ENCODE peak calls at places on chromosomes 16 and 17, in six cellular contexts. N, T, U, J, F and Y are unnamed samples.

GRCh38 chr17:82378741-82379021 is 7.1 kb downstream of the UTS2R start:
- DNase-seq in N (no peak), T (no peak), U (no peak), J (no peak), F (no peak), Y (no peak)

GRCh38 chr16:31678649-31679325 is 151.1 kb downstream of the AHSP start:
- DNase-seq in N (no peak), T (no peak), U (no peak), J (no peak), F (peak; percentile 88), Y (no peak)

GRCh38 chr17:35795007-35795870 is at the start of gene MMP28:
- DNase-seq in N (peak; percentile 86), T (no peak), U (peak; percentile 70), J (peak; percentile 82), F (no peak), Y (no peak)

GRCh38 chr16:70804153-70804728 is 3.3 kb upstream of the VAC14 start:
- DNase-seq in N (no peak), T (no peak), U (no peak), J (no peak), F (no peak), Y (no peak)

GRCh38 chr17:64983708-64984107 is 64.4 kb upstream of the LRRC37A3 start:
- DNase-seq in N (no peak), T (no peak), U (no peak), J (no peak), F (no peak), Y (no peak)

GRCh38 chr17:72361892-72362291 is 241.1 kb downstream of the SOX9 start:
- DNase-seq in N (no peak), T (no peak), U (no peak), J (no peak), F (no peak), Y (no peak)

GRCh38 chr16:30185141-30185682 is 1.8 kb downstream of the CORO1A start:
- DNase-seq in N (peak; percentile 61), T (no peak), U (no peak), J (peak; percentile 90), F (no peak), Y (no peak)

GRCh38 chr16:73878616-73879015 is 418.0 kb upstream of the PSMD7 start:
- DNase-seq in N (no peak), T (no peak), U (peak; percentile 27), J (no peak), F (peak; percentile 65), Y (no peak)

GRCh38 chr17:34243732-34244299 is 11.3 kb upstream of the CCL2 start:
- DNase-seq in N (no peak), T (no peak), U (no peak), J (no peak), F (no peak), Y (no peak)

GRCh38 chr17:4487820-4488716 is 10.6 kb upstream of the SPNS2 start:
- DNase-seq in N (no peak), T (no peak), U (no peak), J (no peak), F (no peak), Y (no peak)

GRCh38 chr17:65790241-65790640 is 228.8 kb upstream of the AXIN2 start:
- DNase-seq in N (no peak), T (no peak), U (no peak), J (no peak), F (no peak), Y (no peak)

GRCh38 chr17:67390646-67391480 is 13.8 kb downstream of the PITPNC1 start:
- DNase-seq in N (peak; percentile 78), T (no peak), U (peak; percentile 42), J (peak; percentile 80), F (peak; percentile 38), Y (no peak)

GRCh38 chr17:82981141-82981540 is 98.3 kb upstream of the METRNL start:
- DNase-seq in N (no peak), T (no peak), U (no peak), J (no peak), F (no peak), Y (no peak)

GRCh38 chr17:78879679-78880186 is 23.3 kb downstream of the CEP295NL start:
- DNase-seq in N (peak; percentile 88), T (peak; percentile 91), U (no peak), J (peak; percentile 87), F (peak; percentile 20), Y (peak; percentile 83)

GRCh38 chr17:49588726-49589555 is 13.3 kb downstream of the NXPH3 start:
- DNase-seq in N (no peak), T (no peak), U (no peak), J (no peak), F (no peak), Y (no peak)

GRCh38 chr16:17515421-17516210 is 44.9 kb upstream of the XYLT1 start:
- DNase-seq in N (no peak), T (no peak), U (no peak), J (no peak), F (no peak), Y (no peak)

GRCh38 chr16:4016648-4017047 is 99.6 kb downstream of the ADCY9 start:
- DNase-seq in N (no peak), T (no peak), U (no peak), J (no peak), F (no peak), Y (no peak)

GRCh38 chr17:29612094-29612403 is 10.7 kb downstream of the CORO6 start:
- DNase-seq in N (no peak), T (peak; percentile 41), U (no peak), J (no peak), F (no peak), Y (no peak)

GRCh38 chr17:57256708-57257112 is 387 bp downstream of the MSI2 start:
- DNase-seq in N (no peak), T (no peak), U (no peak), J (no peak), F (peak; percentile 42), Y (no peak)
- H3K4me3 ChIP-seq in N (peak overlapping the region; percentile 99), T (peak overlapping the region; percentile 95), U (peak overlapping the region; percentile 94), J (peak overlapping the region; percentile 70), F (peak overlapping the region; percentile 89), Y (peak overlapping the region; percentile 96)

GRCh38 chr17:75826561-75827290 is 17.5 kb downstream of the UNC13D start:
- DNase-seq in N (peak; percentile 51), T (no peak), U (no peak), J (peak; percentile 76), F (no peak), Y (no peak)
- H3K27ac ChIP-seq in N (peak overlapping the region; percentile 44), T (peak overlapping the region; percentile 57), U (no peak overlapping the region), J (peak overlapping the region; percentile 82), F (peak overlapping the region; percentile 68), Y (peak overlapping the region; percentile 68)

GRCh38 chr17:63928966-63929695 is 3.0 kb downstream of the CD79B start:
- DNase-seq in N (no peak), T (no peak), U (no peak), J (peak; percentile 74), F (no peak), Y (no peak)

GRCh38 chr17:63927464-63928171 is 4.5 kb downstream of the CD79B start:
- DNase-seq in N (no peak), T (no peak), U (no peak), J (peak; percentile 79), F (no peak), Y (no peak)

GRCh38 chr17:63928172-63928666 is 3.9 kb downstream of the CD79B start:
- DNase-seq in N (no peak), T (no peak), U (no peak), J (peak; percentile 73), F (no peak), Y (no peak)

GRCh38 chr17:63925615-63926014 is 6.5 kb downstream of the CD79B start:
- DNase-seq in N (no peak), T (no peak), U (no peak), J (peak; percentile 90), F (no peak), Y (no peak)

DNA sequence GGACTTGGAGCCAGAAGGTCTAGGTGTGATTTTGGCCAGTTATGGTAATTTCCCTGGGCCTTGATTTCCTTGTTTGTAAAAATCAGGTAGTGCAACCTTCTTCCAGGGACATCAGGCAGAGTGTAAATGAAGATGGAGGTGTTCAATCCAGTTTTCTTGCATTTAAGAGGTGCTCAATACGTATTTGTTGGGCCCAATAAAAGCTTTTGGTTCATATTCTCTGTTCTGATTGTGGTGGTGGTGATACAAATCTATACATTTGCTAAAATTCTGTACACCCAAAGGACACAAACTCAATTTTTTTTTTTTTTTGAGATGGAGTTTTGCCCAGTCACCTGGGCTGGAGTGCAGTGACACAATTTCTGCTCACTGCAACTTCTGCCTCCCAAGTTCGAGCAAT is 6.0 kb downstream of the CD79B start:
- DNase-seq in N (no peak), T (no peak), U (no peak), J (no peak), F (no peak), Y (no peak)
- H3K4me3 ChIP-seq in N (no peak overlapping the region), T (no peak overlapping the region), U (no peak overlapping the region), J (no peak overlapping the region), F (no peak overlapping the region), Y (no peak overlapping the region)

DNA sequence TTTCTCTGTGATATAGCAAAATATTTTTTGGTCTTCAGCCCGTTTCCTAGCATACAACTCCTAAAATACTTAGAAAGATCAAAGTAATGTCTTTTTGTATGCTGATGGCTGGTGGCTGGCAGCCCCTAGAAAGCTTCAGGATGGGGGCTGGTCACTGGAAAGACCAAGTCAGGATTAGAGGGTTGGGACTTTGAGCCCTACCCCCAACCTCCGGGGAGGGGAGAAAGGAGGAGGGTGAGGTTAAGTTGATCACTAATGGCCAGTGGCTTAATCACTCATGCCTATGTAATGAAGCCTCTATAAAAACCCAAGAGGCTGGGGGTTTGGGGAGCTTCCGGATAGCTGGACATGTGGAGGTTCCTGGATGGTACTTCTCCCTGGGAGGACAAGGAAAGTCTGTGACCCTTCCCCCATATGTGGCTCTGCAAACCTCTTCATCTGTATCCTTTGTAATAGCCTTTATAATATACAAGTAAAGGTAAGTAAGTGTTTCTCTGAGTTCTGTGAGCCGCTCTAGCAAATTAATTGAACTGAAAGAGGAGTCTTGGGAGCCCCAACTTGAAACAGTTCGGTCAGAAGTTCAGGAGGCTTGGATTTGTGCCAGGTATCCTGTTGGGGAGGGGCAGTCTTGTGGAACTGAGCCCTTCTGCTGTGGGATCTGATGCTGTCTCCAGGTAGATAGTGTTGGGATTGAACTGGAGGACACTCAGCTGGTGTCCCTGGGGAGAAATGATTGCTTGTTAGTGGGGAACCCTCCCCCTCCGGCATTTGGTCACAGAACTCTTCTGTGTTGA is 3.5 kb downstream of the SLC7A6 start:
- DNase-seq in N (no peak), T (no peak), U (no peak), J (no peak), F (no peak), Y (no peak)
- H3K27ac ChIP-seq in N (peak overlapping the region; percentile 30), T (no peak overlapping the region), U (peak overlapping the region; percentile 54), J (peak overlapping the region; percentile 32), F (no peak overlapping the region), Y (no peak overlapping the region)

DNA sequence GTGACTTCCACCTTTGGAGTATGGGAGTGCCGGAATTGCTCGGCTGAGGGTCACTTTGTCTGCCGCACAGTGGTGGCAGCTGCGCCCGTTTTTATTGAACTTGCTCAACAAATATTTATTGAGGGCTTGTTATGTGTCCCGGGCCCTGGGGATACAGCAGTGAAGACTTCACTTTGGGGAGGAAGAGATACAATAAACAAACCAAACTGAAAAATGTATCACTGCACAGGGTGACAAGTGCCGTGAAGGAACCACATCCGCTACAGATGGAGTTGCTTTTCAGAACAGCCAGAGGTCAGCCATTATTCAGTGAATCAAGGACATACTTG is 185.6 kb downstream of the NTN1 start:
- DNase-seq in N (no peak), T (no peak), U (no peak), J (peak; percentile 56), F (no peak), Y (no peak)
- H3K4me3 ChIP-seq in N (no peak overlapping the region), T (peak overlapping the region; percentile 27), U (no peak overlapping the region), J (no peak overlapping the region), F (no peak overlapping the region), Y (no peak overlapping the region)